ENCODE peak calls at places on chromosome 20, in nine cellular contexts. One of them, this sample, is unnamed. For H3K9me3, the result is how much of the 10 kb centered on the place peaks cover.

GRCh38 chr20:50759678-50760077 is 28.3 kb downstream of the PARD6B start:
- DNase-seq in neuronal stem cell: no peak
- DNase-seq in CD8-positive, alpha-beta memory T cell: no peak
- DNase-seq in effector memory CD4-positive, alpha-beta T cell: no peak
- DNase-seq in CD8-positive, alpha-beta T cell: no peak
- DNase-seq in GM23248: no peak
- DNase-seq in tibial nerve: no peak
- DNase-seq in CD4-positive, CD25-positive, alpha-beta regulatory T cell: no peak
- DNase-seq in AG04450: no peak
- DNase-seq in this sample: no peak

GRCh38 chr20:45867811-45868176 is 10.4 kb downstream of the ZSWIM3 start:
- DNase-seq in neuronal stem cell: no peak
- DNase-seq in CD8-positive, alpha-beta memory T cell: no peak
- DNase-seq in effector memory CD4-positive, alpha-beta T cell: no peak
- DNase-seq in CD8-positive, alpha-beta T cell: no peak
- DNase-seq in GM23248: peak
- DNase-seq in tibial nerve: no peak
- DNase-seq in CD4-positive, CD25-positive, alpha-beta regulatory T cell: no peak
- DNase-seq in AG04450: no peak
- DNase-seq in this sample: no peak

GRCh38 chr20:63043348-63044203 is 36.8 kb upstream of the BHLHE23 start:
- DNase-seq in neuronal stem cell: no peak
- DNase-seq in CD8-positive, alpha-beta memory T cell: no peak
- DNase-seq in effector memory CD4-positive, alpha-beta T cell: no peak
- DNase-seq in CD8-positive, alpha-beta T cell: no peak
- DNase-seq in GM23248: no peak
- DNase-seq in tibial nerve: no peak
- DNase-seq in CD4-positive, CD25-positive, alpha-beta regulatory T cell: no peak
- DNase-seq in AG04450: no peak
- DNase-seq in this sample: no peak

GRCh38 chr20:1185316-1185741 is 548 bp upstream of the TMEM74B start:
- DNase-seq in neuronal stem cell: peak
- DNase-seq in CD8-positive, alpha-beta memory T cell: no peak
- DNase-seq in effector memory CD4-positive, alpha-beta T cell: no peak
- DNase-seq in CD8-positive, alpha-beta T cell: no peak
- DNase-seq in GM23248: peak
- DNase-seq in tibial nerve: no peak
- DNase-seq in CD4-positive, CD25-positive, alpha-beta regulatory T cell: no peak
- DNase-seq in AG04450: no peak
- DNase-seq in this sample: no peak

GRCh38 chr20:50095476-50096078 is 17.4 kb downstream of the UBE2V1 start:
- DNase-seq in neuronal stem cell: no peak
- DNase-seq in CD8-positive, alpha-beta memory T cell: no peak
- DNase-seq in effector memory CD4-positive, alpha-beta T cell: no peak
- DNase-seq in CD8-positive, alpha-beta T cell: no peak
- DNase-seq in GM23248: no peak
- DNase-seq in tibial nerve: no peak
- DNase-seq in CD4-positive, CD25-positive, alpha-beta regulatory T cell: no peak
- DNase-seq in AG04450: no peak
- DNase-seq in this sample: no peak

GRCh38 chr20:15196580-15197255 is 859.3 kb upstream of the FLRT3 start:
- DNase-seq in neuronal stem cell: no peak
- DNase-seq in CD8-positive, alpha-beta memory T cell: no peak
- DNase-seq in effector memory CD4-positive, alpha-beta T cell: no peak
- DNase-seq in CD8-positive, alpha-beta T cell: no peak
- DNase-seq in GM23248: no peak
- DNase-seq in tibial nerve: no peak
- DNase-seq in CD4-positive, CD25-positive, alpha-beta regulatory T cell: no peak
- DNase-seq in AG04450: no peak
- DNase-seq in this sample: no peak

GRCh38 chr20:8656335-8656734 is 412.6 kb upstream of the PLCB4 start:
- DNase-seq in neuronal stem cell: no peak
- DNase-seq in CD8-positive, alpha-beta memory T cell: no peak
- DNase-seq in effector memory CD4-positive, alpha-beta T cell: no peak
- DNase-seq in CD8-positive, alpha-beta T cell: no peak
- DNase-seq in GM23248: peak
- DNase-seq in tibial nerve: no peak
- DNase-seq in CD4-positive, CD25-positive, alpha-beta regulatory T cell: no peak
- DNase-seq in AG04450: no peak
- DNase-seq in this sample: no peak

GRCh38 chr20:3706774-3707507 is 5.5 kb downstream of the SIGLEC1 start:
- DNase-seq in neuronal stem cell: no peak
- DNase-seq in CD8-positive, alpha-beta memory T cell: no peak
- DNase-seq in effector memory CD4-positive, alpha-beta T cell: no peak
- DNase-seq in CD8-positive, alpha-beta T cell: no peak
- DNase-seq in GM23248: peak
- DNase-seq in tibial nerve: no peak
- DNase-seq in CD4-positive, CD25-positive, alpha-beta regulatory T cell: no peak
- DNase-seq in AG04450: no peak
- DNase-seq in this sample: no peak

GRCh38 chr20:33660685-33661058 is 1.5 kb upstream of the C20orf144 start:
- DNase-seq in neuronal stem cell: no peak
- DNase-seq in CD8-positive, alpha-beta memory T cell: no peak
- DNase-seq in effector memory CD4-positive, alpha-beta T cell: no peak
- DNase-seq in CD8-positive, alpha-beta T cell: no peak
- DNase-seq in GM23248: no peak
- DNase-seq in tibial nerve: no peak
- DNase-seq in CD4-positive, CD25-positive, alpha-beta regulatory T cell: no peak
- DNase-seq in AG04450: no peak
- DNase-seq in this sample: no peak

GRCh38 chr20:16553684-16554083 is 19.6 kb downstream of the KIF16B start:
- DNase-seq in neuronal stem cell: no peak
- DNase-seq in CD8-positive, alpha-beta memory T cell: no peak
- DNase-seq in effector memory CD4-positive, alpha-beta T cell: no peak
- DNase-seq in CD8-positive, alpha-beta T cell: no peak
- DNase-seq in GM23248: no peak
- DNase-seq in tibial nerve: no peak
- DNase-seq in CD4-positive, CD25-positive, alpha-beta regulatory T cell: no peak
- DNase-seq in AG04450: no peak
- DNase-seq in this sample: no peak

GRCh38 chr20:16553161-16553560 is 20.1 kb downstream of the KIF16B start:
- DNase-seq in neuronal stem cell: no peak
- DNase-seq in CD8-positive, alpha-beta memory T cell: no peak
- DNase-seq in effector memory CD4-positive, alpha-beta T cell: no peak
- DNase-seq in CD8-positive, alpha-beta T cell: no peak
- DNase-seq in GM23248: no peak
- DNase-seq in tibial nerve: no peak
- DNase-seq in CD4-positive, CD25-positive, alpha-beta regulatory T cell: no peak
- DNase-seq in AG04450: no peak
- DNase-seq in this sample: no peak

GRCh38 chr20:16556299-16556698 is 16.9 kb downstream of the KIF16B start:
- DNase-seq in neuronal stem cell: no peak
- DNase-seq in CD8-positive, alpha-beta memory T cell: no peak
- DNase-seq in effector memory CD4-positive, alpha-beta T cell: no peak
- DNase-seq in CD8-positive, alpha-beta T cell: no peak
- DNase-seq in GM23248: peak
- DNase-seq in tibial nerve: no peak
- DNase-seq in CD4-positive, CD25-positive, alpha-beta regulatory T cell: no peak
- DNase-seq in AG04450: no peak
- DNase-seq in this sample: no peak

GRCh38 chr20:16554766-16555543 is 18.3 kb downstream of the KIF16B start:
- DNase-seq in neuronal stem cell: no peak
- DNase-seq in CD8-positive, alpha-beta memory T cell: no peak
- DNase-seq in effector memory CD4-positive, alpha-beta T cell: no peak
- DNase-seq in CD8-positive, alpha-beta T cell: no peak
- DNase-seq in GM23248: no peak
- DNase-seq in tibial nerve: no peak
- DNase-seq in CD4-positive, CD25-positive, alpha-beta regulatory T cell: no peak
- DNase-seq in AG04450: no peak
- DNase-seq in this sample: no peak

GRCh38 chr20:16555754-16556153 is 17.5 kb downstream of the KIF16B start:
- DNase-seq in neuronal stem cell: no peak
- DNase-seq in CD8-positive, alpha-beta memory T cell: no peak
- DNase-seq in effector memory CD4-positive, alpha-beta T cell: no peak
- DNase-seq in CD8-positive, alpha-beta T cell: no peak
- DNase-seq in GM23248: peak
- DNase-seq in tibial nerve: no peak
- DNase-seq in CD4-positive, CD25-positive, alpha-beta regulatory T cell: no peak
- DNase-seq in AG04450: no peak
- DNase-seq in this sample: no peak
- H3K9me3 ChIP-seq in neuronal stem cell: under half
- H3K9me3 ChIP-seq in CD8-positive, alpha-beta memory T cell: under half
- H3K9me3 ChIP-seq in effector memory CD4-positive, alpha-beta T cell: under half
- H3K9me3 ChIP-seq in CD8-positive, alpha-beta T cell: under half
- H3K9me3 ChIP-seq in GM23248: under half
- H3K9me3 ChIP-seq in tibial nerve: under half
- H3K9me3 ChIP-seq in CD4-positive, CD25-positive, alpha-beta regulatory T cell: under half
- H3K9me3 ChIP-seq in AG04450: under half
- H3K9me3 ChIP-seq in this sample: under half

GRCh38 chr20:56257604-56258003 is 9.1 kb downstream of the MC3R start:
- DNase-seq in neuronal stem cell: no peak
- DNase-seq in CD8-positive, alpha-beta memory T cell: no peak
- DNase-seq in effector memory CD4-positive, alpha-beta T cell: no peak
- DNase-seq in CD8-positive, alpha-beta T cell: no peak
- DNase-seq in GM23248: no peak
- DNase-seq in tibial nerve: no peak
- DNase-seq in CD4-positive, CD25-positive, alpha-beta regulatory T cell: no peak
- DNase-seq in AG04450: no peak
- DNase-seq in this sample: no peak

DNA sequence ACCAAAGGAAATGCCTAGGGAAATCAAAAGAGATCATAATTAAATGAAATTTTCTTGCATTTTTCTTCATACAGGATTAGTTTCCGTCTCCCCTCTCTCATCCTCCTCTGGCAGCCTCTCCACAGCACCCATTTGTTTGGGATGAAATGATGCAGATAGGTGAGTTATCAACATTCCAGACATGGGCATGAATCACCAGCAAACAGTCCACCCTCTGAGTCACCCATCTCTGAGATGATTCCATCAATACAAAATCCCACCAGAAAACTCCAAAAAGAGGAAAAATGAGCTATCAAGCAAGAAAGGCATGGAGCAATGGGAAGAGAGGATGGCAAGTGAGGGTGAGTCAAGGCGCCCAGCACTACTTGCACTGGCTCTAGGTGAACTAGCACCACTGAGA is 11.4 kb downstream of the MC3R start:
- DNase-seq in neuronal stem cell: no peak
- DNase-seq in CD8-positive, alpha-beta memory T cell: no peak
- DNase-seq in effector memory CD4-positive, alpha-beta T cell: no peak
- DNase-seq in CD8-positive, alpha-beta T cell: no peak
- DNase-seq in GM23248: no peak
- DNase-seq in tibial nerve: no peak
- DNase-seq in CD4-positive, CD25-positive, alpha-beta regulatory T cell: no peak
- DNase-seq in AG04450: no peak
- DNase-seq in this sample: no peak
- H3K9me3 ChIP-seq in neuronal stem cell: under half
- H3K9me3 ChIP-seq in CD8-positive, alpha-beta memory T cell: under half
- H3K9me3 ChIP-seq in effector memory CD4-positive, alpha-beta T cell: under half
- H3K9me3 ChIP-seq in CD8-positive, alpha-beta T cell: under half
- H3K9me3 ChIP-seq in GM23248: under half
- H3K9me3 ChIP-seq in tibial nerve: under half
- H3K9me3 ChIP-seq in CD4-positive, CD25-positive, alpha-beta regulatory T cell: under half
- H3K9me3 ChIP-seq in AG04450: under half
- H3K9me3 ChIP-seq in this sample: under half

GRCh38 chr20:56088381-56088780 is 83.1 kb upstream of the CBLN4 start:
- DNase-seq in neuronal stem cell: no peak
- DNase-seq in CD8-positive, alpha-beta memory T cell: no peak
- DNase-seq in effector memory CD4-positive, alpha-beta T cell: no peak
- DNase-seq in CD8-positive, alpha-beta T cell: no peak
- DNase-seq in GM23248: no peak
- DNase-seq in tibial nerve: no peak
- DNase-seq in CD4-positive, CD25-positive, alpha-beta regulatory T cell: no peak
- DNase-seq in AG04450: no peak
- DNase-seq in this sample: no peak

GRCh38 chr20:56091635-56092180 is 86.4 kb upstream of the CBLN4 start:
- DNase-seq in neuronal stem cell: no peak
- DNase-seq in CD8-positive, alpha-beta memory T cell: no peak
- DNase-seq in effector memory CD4-positive, alpha-beta T cell: no peak
- DNase-seq in CD8-positive, alpha-beta T cell: no peak
- DNase-seq in GM23248: no peak
- DNase-seq in tibial nerve: no peak
- DNase-seq in CD4-positive, CD25-positive, alpha-beta regulatory T cell: no peak
- DNase-seq in AG04450: no peak
- DNase-seq in this sample: no peak

DNA sequence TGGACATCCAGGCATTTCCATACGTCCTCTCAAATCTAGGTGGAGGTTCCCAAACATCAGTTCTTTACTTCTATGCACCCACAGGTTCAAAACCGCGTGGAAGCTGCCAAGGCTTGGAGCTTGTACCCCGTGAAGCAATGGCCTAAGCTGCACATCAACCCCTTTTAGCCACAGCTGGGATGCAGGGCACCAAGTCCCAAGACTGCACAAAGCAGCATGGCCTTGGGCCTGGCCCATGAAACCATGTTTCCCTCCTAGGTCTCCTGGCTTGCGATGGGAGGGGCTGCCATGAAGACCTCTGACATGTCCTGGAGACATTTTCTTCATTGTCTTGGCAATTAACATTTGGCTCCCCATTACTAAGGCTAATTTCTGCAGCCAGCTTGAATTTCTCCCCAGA is 88.9 kb upstream of the CBLN4 start:
- DNase-seq in neuronal stem cell: no peak
- DNase-seq in CD8-positive, alpha-beta memory T cell: no peak
- DNase-seq in effector memory CD4-positive, alpha-beta T cell: no peak
- DNase-seq in CD8-positive, alpha-beta T cell: no peak
- DNase-seq in GM23248: no peak
- DNase-seq in tibial nerve: no peak
- DNase-seq in CD4-positive, CD25-positive, alpha-beta regulatory T cell: no peak
- DNase-seq in AG04450: no peak
- DNase-seq in this sample: no peak
- H3K9me3 ChIP-seq in neuronal stem cell: under half
- H3K9me3 ChIP-seq in CD8-positive, alpha-beta memory T cell: under half
- H3K9me3 ChIP-seq in effector memory CD4-positive, alpha-beta T cell: under half
- H3K9me3 ChIP-seq in CD8-positive, alpha-beta T cell: under half
- H3K9me3 ChIP-seq in GM23248: under half
- H3K9me3 ChIP-seq in tibial nerve: under half
- H3K9me3 ChIP-seq in CD4-positive, CD25-positive, alpha-beta regulatory T cell: under half
- H3K9me3 ChIP-seq in AG04450: under half
- H3K9me3 ChIP-seq in this sample: under half

GRCh38 chr20:59664389-59665055 is 60.2 kb downstream of the PHACTR3 start:
- DNase-seq in neuronal stem cell: no peak
- DNase-seq in CD8-positive, alpha-beta memory T cell: no peak
- DNase-seq in effector memory CD4-positive, alpha-beta T cell: no peak
- DNase-seq in CD8-positive, alpha-beta T cell: no peak
- DNase-seq in GM23248: no peak
- DNase-seq in tibial nerve: no peak
- DNase-seq in CD4-positive, CD25-positive, alpha-beta regulatory T cell: no peak
- DNase-seq in AG04450: no peak
- DNase-seq in this sample: no peak

GRCh38 chr20:59661621-59662020 is 57.3 kb downstream of the PHACTR3 start:
- DNase-seq in neuronal stem cell: no peak
- DNase-seq in CD8-positive, alpha-beta memory T cell: no peak
- DNase-seq in effector memory CD4-positive, alpha-beta T cell: no peak
- DNase-seq in CD8-positive, alpha-beta T cell: no peak
- DNase-seq in GM23248: no peak
- DNase-seq in tibial nerve: no peak
- DNase-seq in CD4-positive, CD25-positive, alpha-beta regulatory T cell: no peak
- DNase-seq in AG04450: no peak
- DNase-seq in this sample: no peak

GRCh38 chr20:59663513-59663890 is 59.2 kb downstream of the PHACTR3 start:
- DNase-seq in neuronal stem cell: no peak
- DNase-seq in CD8-positive, alpha-beta memory T cell: no peak
- DNase-seq in effector memory CD4-positive, alpha-beta T cell: no peak
- DNase-seq in CD8-positive, alpha-beta T cell: no peak
- DNase-seq in GM23248: no peak
- DNase-seq in tibial nerve: no peak
- DNase-seq in CD4-positive, CD25-positive, alpha-beta regulatory T cell: no peak
- DNase-seq in AG04450: no peak
- DNase-seq in this sample: no peak

GRCh38 chr20:59662161-59662560 is 57.8 kb downstream of the PHACTR3 start:
- DNase-seq in neuronal stem cell: no peak
- DNase-seq in CD8-positive, alpha-beta memory T cell: no peak
- DNase-seq in effector memory CD4-positive, alpha-beta T cell: no peak
- DNase-seq in CD8-positive, alpha-beta T cell: no peak
- DNase-seq in GM23248: no peak
- DNase-seq in tibial nerve: no peak
- DNase-seq in CD4-positive, CD25-positive, alpha-beta regulatory T cell: no peak
- DNase-seq in AG04450: no peak
- DNase-seq in this sample: no peak

GRCh38 chr20:59662856-59663512 is 58.6 kb downstream of the PHACTR3 start:
- DNase-seq in neuronal stem cell: no peak
- DNase-seq in CD8-positive, alpha-beta memory T cell: no peak
- DNase-seq in effector memory CD4-positive, alpha-beta T cell: no peak
- DNase-seq in CD8-positive, alpha-beta T cell: no peak
- DNase-seq in GM23248: no peak
- DNase-seq in tibial nerve: no peak
- DNase-seq in CD4-positive, CD25-positive, alpha-beta regulatory T cell: no peak
- DNase-seq in AG04450: no peak
- DNase-seq in this sample: no peak
- H3K9me3 ChIP-seq in neuronal stem cell: under half
- H3K9me3 ChIP-seq in CD8-positive, alpha-beta memory T cell: under half
- H3K9me3 ChIP-seq in effector memory CD4-positive, alpha-beta T cell: under half
- H3K9me3 ChIP-seq in CD8-positive, alpha-beta T cell: under half
- H3K9me3 ChIP-seq in GM23248: under half
- H3K9me3 ChIP-seq in tibial nerve: under half
- H3K9me3 ChIP-seq in CD4-positive, CD25-positive, alpha-beta regulatory T cell: under half
- H3K9me3 ChIP-seq in AG04450: under half
- H3K9me3 ChIP-seq in this sample: under half